ENCODE peak calls at places on chromosome 7, in ten cellular contexts. X is fibroblast of pulmonary artery, I is AG09319, G is psoas muscle, N is type B pancreatic cell, Q is mesothelial cell of epicardium, B is AG04450, F is cardiac muscle cell, D is mucosa of descending colon, E is RWPE1. Z is an unnamed sample.

GRCh38 chr7:18866359-18867036 is 250.9 kb downstream of the TWIST1 start:
- DNase-seq in X (peak; percentile 100), I (peak; percentile 100), G (peak; percentile 55), N (no peak), Q (no peak), B (peak; percentile 98), F (no peak), D (peak; percentile 32), E (peak; percentile 96), Z (peak; percentile 90)

GRCh38 chr7:120055300-120055699 is 217.7 kb upstream of the KCND2 start:
- DNase-seq in X (peak; percentile 64), I (no peak), G (no peak), N (no peak), Q (no peak), B (no peak), F (no peak), D (no peak), E (peak; percentile 18), Z (no peak)

GRCh38 chr7:92076509-92076908 is 57.8 kb downstream of the CYP51A1 start:
- DNase-seq in X (no peak), I (no peak), G (no peak), N (no peak), Q (no peak), B (no peak), F (no peak), D (no peak), E (peak; percentile 86), Z (no peak)

GRCh38 chr7:49228447-49228846 is 304.1 kb downstream of the CDC14C start:
- DNase-seq in X (no peak), I (no peak), G (no peak), N (no peak), Q (no peak), B (no peak), F (no peak), D (no peak), E (no peak), Z (no peak)

GRCh38 chr7:69896100-69896499 is 297.8 kb downstream of the AUTS2 start:
- DNase-seq in X (no peak), I (no peak), G (no peak), N (no peak), Q (no peak), B (no peak), F (no peak), D (no peak), E (no peak), Z (no peak)

GRCh38 chr7:95476072-95476845 is 9.5 kb upstream of the ASB4 start:
- DNase-seq in X (no peak), I (no peak), G (no peak), N (no peak), Q (no peak), B (no peak), F (no peak), D (no peak), E (no peak), Z (no peak)

GRCh38 chr7:96596120-96596826 is 113.4 kb downstream of the SEM1 start:
- DNase-seq in X (peak; percentile 2), I (no peak), G (no peak), N (no peak), Q (no peak), B (no peak), F (peak; percentile 11), D (no peak), E (peak; percentile 6), Z (no peak)

GRCh38 chr7:37570145-37570544 is 113.4 kb upstream of the GPR141 start:
- DNase-seq in X (no peak), I (no peak), G (no peak), N (no peak), Q (no peak), B (no peak), F (no peak), D (no peak), E (no peak), Z (no peak)

GRCh38 chr7:1169409-1170368 is 9.7 kb upstream of the ZFAND2A start:
- DNase-seq in X (peak; percentile 71), I (peak; percentile 57), G (peak; percentile 85), N (no peak), Q (no peak), B (no peak), F (peak; percentile 47), D (peak; percentile 79), E (peak; percentile 75), Z (peak; percentile 87)

GRCh38 chr7:105589221-105590077 is 8.2 kb upstream of the EFCAB10 start:
- DNase-seq in X (peak; percentile 83), I (peak; percentile 61), G (no peak), N (no peak), Q (no peak), B (peak; percentile 24), F (peak; percentile 69), D (peak; percentile 56), E (peak; percentile 82), Z (peak; percentile 60)

GRCh38 chr7:5754981-5755599 is 26.4 kb downstream of the RNF216 start:
- DNase-seq in X (no peak), I (no peak), G (no peak), N (no peak), Q (no peak), B (no peak), F (no peak), D (no peak), E (no peak), Z (no peak)

GRCh38 chr7:67392596-67393438 is 396.2 kb downstream of the TYW1 start:
- DNase-seq in X (no peak), I (no peak), G (no peak), N (no peak), Q (no peak), B (no peak), F (no peak), D (no peak), E (no peak), Z (no peak)

GRCh38 chr7:107321611-107322010 is 148.2 kb upstream of the GPR22 start:
- DNase-seq in X (no peak), I (no peak), G (no peak), N (no peak), Q (no peak), B (no peak), F (no peak), D (no peak), E (no peak), Z (no peak)

GRCh38 chr7:50812847-50813475 is 30.3 kb upstream of the GRB10 start:
- DNase-seq in X (peak; percentile 86), I (peak; percentile 23), G (peak; percentile 66), N (no peak), Q (no peak), B (no peak), F (peak; percentile 60), D (peak; percentile 87), E (peak; percentile 77), Z (peak; percentile 91)

DNA sequence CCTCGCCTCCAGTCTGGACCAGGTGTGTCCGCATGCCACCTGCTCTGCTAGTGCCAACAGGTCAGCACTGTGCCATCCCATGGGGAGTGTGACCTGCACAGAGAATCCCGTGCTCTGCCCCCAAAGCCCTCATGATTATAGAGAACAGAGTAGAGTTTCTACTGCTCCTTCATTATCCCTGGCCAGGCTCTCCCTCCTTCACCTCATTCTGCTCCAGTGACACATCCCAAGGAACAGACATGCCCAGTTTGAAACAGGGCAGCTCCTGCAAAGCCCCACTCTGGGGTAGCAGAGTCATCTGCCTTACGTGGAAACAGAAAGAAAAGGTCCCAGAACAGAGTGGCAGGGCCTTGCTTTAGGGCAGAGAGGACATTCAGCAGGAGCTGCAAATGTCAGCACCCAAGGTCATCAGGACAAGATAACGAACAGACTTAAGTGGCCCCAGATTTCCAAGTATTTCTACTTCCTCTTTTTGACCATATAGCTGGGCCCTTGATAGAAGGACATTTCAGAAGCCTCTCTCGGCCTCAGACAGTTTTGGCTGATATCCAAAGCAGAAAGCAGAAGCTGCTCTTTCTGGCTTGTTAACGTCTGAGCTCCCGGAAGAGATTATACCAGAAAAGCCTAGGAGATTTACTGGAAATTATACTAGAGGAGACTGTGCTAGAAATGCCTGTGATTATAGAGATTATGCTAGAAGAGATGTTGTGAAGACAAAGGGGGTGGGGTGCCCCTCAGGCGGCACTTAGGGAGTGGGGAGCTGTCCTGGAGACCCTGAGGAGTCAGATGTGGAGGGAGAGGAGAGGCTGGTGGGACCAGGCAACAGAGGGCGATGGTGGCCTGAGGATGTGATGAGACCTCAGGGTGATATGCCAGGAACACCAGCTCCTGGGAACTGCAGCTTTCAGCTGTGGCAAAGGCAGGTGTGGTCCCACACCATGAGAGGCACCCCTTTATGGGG is 12.6 kb downstream of the TMEM176B start:
- DNase-seq in X (no peak), I (no peak), G (no peak), N (no peak), Q (no peak), B (no peak), F (peak; percentile 48), D (peak; percentile 58), E (no peak), Z (peak; percentile 57)
- TF ChIP-seq CTCF in X (no peak), I (no peak), G (no peak), N (no peak), Q (no peak), B (no peak), F (no peak), D (no peak), E (no peak), Z (peak; percentile 51)

DNA sequence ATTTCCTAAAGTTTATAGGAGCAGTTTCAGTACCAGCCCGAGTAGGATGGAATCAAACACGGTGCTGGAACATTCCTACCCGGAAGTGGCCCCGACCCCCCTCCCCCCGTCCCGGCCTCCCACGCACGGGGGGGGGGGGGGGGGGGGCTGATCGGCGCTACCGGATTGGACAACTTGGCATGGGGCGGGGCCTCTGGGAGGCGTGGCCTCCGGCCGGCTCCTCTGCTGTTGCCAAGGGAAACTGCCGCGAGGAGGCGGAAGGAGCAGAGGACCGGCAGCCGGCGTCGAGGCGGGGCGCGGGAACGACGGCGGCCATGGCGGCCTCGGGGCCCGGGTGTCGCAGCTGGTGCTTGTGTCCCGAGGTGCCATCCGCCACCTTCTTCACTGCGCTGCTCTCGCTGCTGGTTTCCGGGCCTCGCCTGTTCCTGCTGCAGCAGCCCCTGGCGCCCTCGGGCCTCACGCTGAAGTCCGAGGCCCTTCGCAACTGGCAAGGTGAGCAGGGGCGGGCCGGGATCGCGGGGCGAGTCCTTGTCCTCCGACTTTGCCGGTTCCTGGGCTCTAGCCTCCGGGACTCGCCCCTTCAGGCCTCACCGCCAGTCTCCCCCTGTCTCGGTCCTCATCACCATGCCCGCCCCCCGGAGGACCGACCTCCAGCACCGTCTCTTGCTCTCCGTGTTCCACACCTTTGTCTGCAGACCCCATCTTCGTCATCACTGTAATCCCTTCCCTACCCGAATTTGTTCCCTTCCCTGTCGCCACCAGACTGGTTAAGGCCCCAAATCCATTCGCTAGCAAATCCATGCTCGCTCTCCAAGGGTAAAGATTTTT is at the start of gene RHBDD2:
- DNase-seq in X (peak; percentile 93), I (peak; percentile 83), G (peak; percentile 96), N (peak; percentile 94), Q (peak; percentile 95), B (peak; percentile 67), F (peak; percentile 96), D (peak; percentile 97), E (peak; percentile 99), Z (peak; percentile 96)
- TF ChIP-seq CTCF in X (no peak), I (no peak), G (peak; percentile 21), N (no peak), Q (no peak), B (peak; percentile 6), F (peak; percentile 17), D (peak; percentile 26), E (no peak), Z (peak; percentile 25)

GRCh38 chr7:79806161-79806734 is 328.4 kb upstream of the GNAI1 start:
- DNase-seq in X (peak; percentile 60), I (peak; percentile 11), G (no peak), N (no peak), Q (no peak), B (no peak), F (no peak), D (no peak), E (peak; percentile 3), Z (no peak)
- TF ChIP-seq CTCF in X (peak; percentile 58), I (peak; percentile 48), G (no peak), N (peak; percentile 55), Q (no peak), B (peak; percentile 62), F (peak; percentile 54), D (no peak), E (no peak), Z (peak; percentile 39)

GRCh38 chr7:12746211-12746610 is 58.8 kb downstream of the ARL4A start:
- DNase-seq in X (no peak), I (no peak), G (no peak), N (no peak), Q (no peak), B (no peak), F (no peak), D (no peak), E (no peak), Z (no peak)
- TF ChIP-seq CTCF in X (no peak), I (no peak), G (no peak), N (no peak), Q (no peak), B (no peak), F (no peak), D (no peak), E (no peak), Z (no peak)

Z was measured in right atrium auricular region.